ENCODE peak calls at places on chromosome 16, in nine cellular contexts. One of them, this sample, is unnamed.

GRCh38 chr16:70429888-70430666 is 8.8 kb downstream of the ST3GAL2 start:
- DNase-seq in H7: peak; percentile 35
- DNase-seq in HAP-1: no peak
- DNase-seq in CD8-positive, alpha-beta T cell: no peak
- DNase-seq in pancreas: no peak
- DNase-seq in iPS DF 6.9: no peak
- DNase-seq in breast epithelium: no peak
- DNase-seq in tibial nerve: no peak
- DNase-seq in fibroblast of lung: no peak
- DNase-seq in this sample: peak; percentile 92

GRCh38 chr16:3578121-3578520 is 918 bp upstream of the NLRC3 start:
- DNase-seq in H7: peak; percentile 33
- DNase-seq in HAP-1: no peak
- DNase-seq in CD8-positive, alpha-beta T cell: peak; percentile 54
- DNase-seq in pancreas: no peak
- DNase-seq in iPS DF 6.9: no peak
- DNase-seq in breast epithelium: no peak
- DNase-seq in tibial nerve: no peak
- DNase-seq in fibroblast of lung: no peak
- DNase-seq in this sample: peak; percentile 63

GRCh38 chr16:53707671-53708070 is 3.7 kb downstream of the FTO start:
- DNase-seq in H7: no peak
- DNase-seq in HAP-1: no peak
- DNase-seq in CD8-positive, alpha-beta T cell: no peak
- DNase-seq in pancreas: no peak
- DNase-seq in iPS DF 6.9: no peak
- DNase-seq in breast epithelium: no peak
- DNase-seq in tibial nerve: no peak
- DNase-seq in fibroblast of lung: no peak
- DNase-seq in this sample: peak; percentile 73

GRCh38 chr16:78869492-78869891 is 731.0 kb downstream of the MAF start:
- DNase-seq in H7: no peak
- DNase-seq in HAP-1: no peak
- DNase-seq in CD8-positive, alpha-beta T cell: no peak
- DNase-seq in pancreas: no peak
- DNase-seq in iPS DF 6.9: no peak
- DNase-seq in breast epithelium: no peak
- DNase-seq in tibial nerve: no peak
- DNase-seq in fibroblast of lung: no peak
- DNase-seq in this sample: no peak

GRCh38 chr16:81541314-81541713 is 96.7 kb downstream of the CMIP start:
- DNase-seq in H7: no peak
- DNase-seq in HAP-1: no peak
- DNase-seq in CD8-positive, alpha-beta T cell: no peak
- DNase-seq in pancreas: no peak
- DNase-seq in iPS DF 6.9: no peak
- DNase-seq in breast epithelium: no peak
- DNase-seq in tibial nerve: no peak
- DNase-seq in fibroblast of lung: no peak
- DNase-seq in this sample: no peak

GRCh38 chr16:76866994-76867393 is 324.0 kb upstream of the MON1B start:
- DNase-seq in H7: no peak
- DNase-seq in HAP-1: no peak
- DNase-seq in CD8-positive, alpha-beta T cell: no peak
- DNase-seq in pancreas: no peak
- DNase-seq in iPS DF 6.9: no peak
- DNase-seq in breast epithelium: no peak
- DNase-seq in tibial nerve: no peak
- DNase-seq in fibroblast of lung: no peak
- DNase-seq in this sample: no peak

GRCh38 chr16:77584205-77584859 is 138.0 kb upstream of the NUDT7 start:
- DNase-seq in H7: peak; percentile 61
- DNase-seq in HAP-1: peak; percentile 41
- DNase-seq in CD8-positive, alpha-beta T cell: peak; percentile 24
- DNase-seq in pancreas: peak; percentile 5
- DNase-seq in iPS DF 6.9: peak; percentile 27
- DNase-seq in breast epithelium: peak; percentile 40
- DNase-seq in tibial nerve: no peak
- DNase-seq in fibroblast of lung: peak; percentile 83
- DNase-seq in this sample: peak; percentile 86

GRCh38 chr16:54934536-54935410 is 4.1 kb downstream of the IRX5 start:
- DNase-seq in H7: peak; percentile 85
- DNase-seq in HAP-1: no peak
- DNase-seq in CD8-positive, alpha-beta T cell: no peak
- DNase-seq in pancreas: no peak
- DNase-seq in iPS DF 6.9: no peak
- DNase-seq in breast epithelium: peak; percentile 49
- DNase-seq in tibial nerve: no peak
- DNase-seq in fibroblast of lung: no peak
- DNase-seq in this sample: no peak

GRCh38 chr16:65414284-65414984 is 292.6 kb upstream of the CDH11 start:
- DNase-seq in H7: no peak
- DNase-seq in HAP-1: no peak
- DNase-seq in CD8-positive, alpha-beta T cell: no peak
- DNase-seq in pancreas: no peak
- DNase-seq in iPS DF 6.9: no peak
- DNase-seq in breast epithelium: no peak
- DNase-seq in tibial nerve: no peak
- DNase-seq in fibroblast of lung: peak; percentile 81
- DNase-seq in this sample: no peak

GRCh38 chr16:50056226-50056625 is 9.5 kb upstream of the HEATR3 start:
- DNase-seq in H7: no peak
- DNase-seq in HAP-1: no peak
- DNase-seq in CD8-positive, alpha-beta T cell: no peak
- DNase-seq in pancreas: no peak
- DNase-seq in iPS DF 6.9: no peak
- DNase-seq in breast epithelium: no peak
- DNase-seq in tibial nerve: no peak
- DNase-seq in fibroblast of lung: no peak
- DNase-seq in this sample: no peak

GRCh38 chr16:84780977-84781376 is 38.8 kb upstream of the CRISPLD2 start:
- DNase-seq in H7: no peak
- DNase-seq in HAP-1: no peak
- DNase-seq in CD8-positive, alpha-beta T cell: no peak
- DNase-seq in pancreas: no peak
- DNase-seq in iPS DF 6.9: no peak
- DNase-seq in breast epithelium: no peak
- DNase-seq in tibial nerve: no peak
- DNase-seq in fibroblast of lung: no peak
- DNase-seq in this sample: no peak

DNA sequence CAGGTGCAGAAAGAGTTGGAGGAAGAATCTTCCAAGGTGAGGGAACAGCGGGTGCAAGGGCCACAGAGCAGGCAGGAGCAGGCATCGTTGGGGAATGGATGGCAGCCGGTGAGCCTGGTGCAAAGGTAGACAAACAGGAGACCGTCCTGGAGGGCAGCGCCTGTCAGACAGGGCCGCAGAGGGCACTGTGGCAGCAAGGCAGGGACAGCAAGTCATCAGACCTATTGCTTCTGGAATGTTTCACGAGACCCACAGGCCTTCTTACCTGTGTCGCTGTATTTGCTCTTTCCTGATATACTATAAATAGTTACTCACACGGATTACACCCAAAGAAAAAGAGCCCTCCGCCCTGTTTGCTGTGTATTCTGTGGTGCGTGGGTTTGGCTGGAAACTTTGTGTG is 18.8 kb upstream of the POLR3E start:
- DNase-seq in H7: peak; percentile 30
- DNase-seq in HAP-1: no peak
- DNase-seq in CD8-positive, alpha-beta T cell: no peak
- DNase-seq in pancreas: no peak
- DNase-seq in iPS DF 6.9: no peak
- DNase-seq in breast epithelium: no peak
- DNase-seq in tibial nerve: no peak
- DNase-seq in fibroblast of lung: no peak
- DNase-seq in this sample: no peak
- H3K36me3 ChIP-seq in H7: peaks cover 7% of the 10 kb centered on the region
- H3K36me3 ChIP-seq in HAP-1: peaks cover 69% of the 10 kb centered on the region
- H3K36me3 ChIP-seq in CD8-positive, alpha-beta T cell: peaks cover 10% of the 10 kb centered on the region
- H3K36me3 ChIP-seq in pancreas: peaks cover 43% of the 10 kb centered on the region
- H3K36me3 ChIP-seq in iPS DF 6.9: peaks cover 12% of the 10 kb centered on the region
- H3K36me3 ChIP-seq in breast epithelium: peaks cover 12% of the 10 kb centered on the region
- H3K36me3 ChIP-seq in tibial nerve: peaks cover 99% of the 10 kb centered on the region
- H3K36me3 ChIP-seq in fibroblast of lung: peaks cover 15% of the 10 kb centered on the region
- H3K36me3 ChIP-seq in this sample: peaks cover 39% of the 10 kb centered on the region

GRCh38 chr16:8774208-8774607 is 23.2 kb downstream of the TMEM186 start:
- DNase-seq in H7: no peak
- DNase-seq in HAP-1: no peak
- DNase-seq in CD8-positive, alpha-beta T cell: no peak
- DNase-seq in pancreas: no peak
- DNase-seq in iPS DF 6.9: no peak
- DNase-seq in breast epithelium: no peak
- DNase-seq in tibial nerve: no peak
- DNase-seq in fibroblast of lung: no peak
- DNase-seq in this sample: peak; percentile 11
- H3K36me3 ChIP-seq in H7: no peaks in the 10 kb centered on the region
- H3K36me3 ChIP-seq in HAP-1: no peaks in the 10 kb centered on the region
- H3K36me3 ChIP-seq in CD8-positive, alpha-beta T cell: peaks cover 4% of the 10 kb centered on the region
- H3K36me3 ChIP-seq in pancreas: peaks cover 49% of the 10 kb centered on the region
- H3K36me3 ChIP-seq in iPS DF 6.9: no peaks in the 10 kb centered on the region
- H3K36me3 ChIP-seq in breast epithelium: no peaks in the 10 kb centered on the region
- H3K36me3 ChIP-seq in tibial nerve: peaks cover 94% of the 10 kb centered on the region
- H3K36me3 ChIP-seq in fibroblast of lung: no peaks in the 10 kb centered on the region
- H3K36me3 ChIP-seq in this sample: no peaks in the 10 kb centered on the region

DNA sequence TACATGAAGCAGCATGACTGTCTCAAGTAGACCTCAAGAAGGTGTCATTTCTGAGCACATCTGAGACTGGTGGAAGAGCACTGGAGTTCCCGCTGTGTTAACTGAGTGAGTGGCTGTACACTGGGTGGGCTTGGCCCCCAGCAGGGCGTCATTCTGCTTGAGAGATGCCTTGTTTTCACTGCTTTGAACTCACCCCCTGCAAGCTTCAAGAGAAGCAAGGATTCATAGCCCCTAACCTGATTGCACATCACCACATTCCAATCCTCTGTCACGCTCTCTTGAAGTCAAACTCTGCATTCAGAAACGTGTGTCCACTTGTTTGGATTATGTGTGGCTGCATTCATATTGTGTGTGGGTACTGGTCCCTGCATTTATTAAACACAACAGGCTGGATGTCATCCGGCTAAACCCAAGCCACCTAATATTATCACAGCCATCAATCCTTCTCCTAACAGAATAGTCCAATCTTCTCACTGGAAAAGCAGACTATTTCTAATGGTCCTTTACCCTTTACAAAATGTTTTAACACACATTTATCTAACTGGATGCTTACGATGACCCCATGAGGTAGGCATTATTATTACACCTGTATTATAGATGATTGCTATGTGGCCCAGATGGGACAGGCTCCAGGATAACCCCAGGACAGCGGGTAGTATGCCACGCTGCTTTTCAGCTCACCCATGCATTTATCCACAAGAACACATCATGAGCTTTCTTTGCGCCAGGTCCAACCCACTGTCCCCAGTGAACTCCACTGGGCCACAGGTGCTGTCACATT is 76.3 kb downstream of the USP31 start:
- DNase-seq in H7: no peak
- DNase-seq in HAP-1: no peak
- DNase-seq in CD8-positive, alpha-beta T cell: no peak
- DNase-seq in pancreas: no peak
- DNase-seq in iPS DF 6.9: no peak
- DNase-seq in breast epithelium: peak; percentile 47
- DNase-seq in tibial nerve: no peak
- DNase-seq in fibroblast of lung: no peak
- DNase-seq in this sample: no peak
- H3K36me3 ChIP-seq in H7: peaks cover 13% of the 10 kb centered on the region
- H3K36me3 ChIP-seq in HAP-1: peaks cover 27% of the 10 kb centered on the region
- H3K36me3 ChIP-seq in CD8-positive, alpha-beta T cell: no peaks in the 10 kb centered on the region
- H3K36me3 ChIP-seq in pancreas: peaks cover 31% of the 10 kb centered on the region
- H3K36me3 ChIP-seq in iPS DF 6.9: peaks cover 21% of the 10 kb centered on the region
- H3K36me3 ChIP-seq in breast epithelium: peaks cover 12% of the 10 kb centered on the region
- H3K36me3 ChIP-seq in tibial nerve: peaks cover 49% of the 10 kb centered on the region
- H3K36me3 ChIP-seq in fibroblast of lung: peaks cover 13% of the 10 kb centered on the region
- H3K36me3 ChIP-seq in this sample: no peaks in the 10 kb centered on the region

GRCh38 chr16:31204871-31205666 is 2.5 kb upstream of the PYCARD start:
- DNase-seq in H7: no peak
- DNase-seq in HAP-1: no peak
- DNase-seq in CD8-positive, alpha-beta T cell: no peak
- DNase-seq in pancreas: no peak
- DNase-seq in iPS DF 6.9: no peak
- DNase-seq in breast epithelium: no peak
- DNase-seq in tibial nerve: no peak
- DNase-seq in fibroblast of lung: no peak
- DNase-seq in this sample: no peak

GRCh38 chr16:31200821-31201510 is 1.6 kb downstream of the PYCARD start:
- DNase-seq in H7: no peak
- DNase-seq in HAP-1: no peak
- DNase-seq in CD8-positive, alpha-beta T cell: peak; percentile 66
- DNase-seq in pancreas: no peak
- DNase-seq in iPS DF 6.9: no peak
- DNase-seq in breast epithelium: no peak
- DNase-seq in tibial nerve: no peak
- DNase-seq in fibroblast of lung: peak; percentile 39
- DNase-seq in this sample: peak; percentile 77

GRCh38 chr16:31199430-31200041 is 3.0 kb downstream of the PYCARD start:
- DNase-seq in H7: no peak
- DNase-seq in HAP-1: no peak
- DNase-seq in CD8-positive, alpha-beta T cell: no peak
- DNase-seq in pancreas: no peak
- DNase-seq in iPS DF 6.9: no peak
- DNase-seq in breast epithelium: no peak
- DNase-seq in tibial nerve: no peak
- DNase-seq in fibroblast of lung: no peak
- DNase-seq in this sample: no peak

GRCh38 chr16:31202402-31203385 is at the start of gene PYCARD:
- DNase-seq in H7: peak; percentile 84
- DNase-seq in HAP-1: no peak
- DNase-seq in CD8-positive, alpha-beta T cell: no peak
- DNase-seq in pancreas: no peak
- DNase-seq in iPS DF 6.9: no peak
- DNase-seq in breast epithelium: no peak
- DNase-seq in tibial nerve: peak; percentile 32
- DNase-seq in fibroblast of lung: peak; percentile 28
- DNase-seq in this sample: peak; percentile 71

DNA sequence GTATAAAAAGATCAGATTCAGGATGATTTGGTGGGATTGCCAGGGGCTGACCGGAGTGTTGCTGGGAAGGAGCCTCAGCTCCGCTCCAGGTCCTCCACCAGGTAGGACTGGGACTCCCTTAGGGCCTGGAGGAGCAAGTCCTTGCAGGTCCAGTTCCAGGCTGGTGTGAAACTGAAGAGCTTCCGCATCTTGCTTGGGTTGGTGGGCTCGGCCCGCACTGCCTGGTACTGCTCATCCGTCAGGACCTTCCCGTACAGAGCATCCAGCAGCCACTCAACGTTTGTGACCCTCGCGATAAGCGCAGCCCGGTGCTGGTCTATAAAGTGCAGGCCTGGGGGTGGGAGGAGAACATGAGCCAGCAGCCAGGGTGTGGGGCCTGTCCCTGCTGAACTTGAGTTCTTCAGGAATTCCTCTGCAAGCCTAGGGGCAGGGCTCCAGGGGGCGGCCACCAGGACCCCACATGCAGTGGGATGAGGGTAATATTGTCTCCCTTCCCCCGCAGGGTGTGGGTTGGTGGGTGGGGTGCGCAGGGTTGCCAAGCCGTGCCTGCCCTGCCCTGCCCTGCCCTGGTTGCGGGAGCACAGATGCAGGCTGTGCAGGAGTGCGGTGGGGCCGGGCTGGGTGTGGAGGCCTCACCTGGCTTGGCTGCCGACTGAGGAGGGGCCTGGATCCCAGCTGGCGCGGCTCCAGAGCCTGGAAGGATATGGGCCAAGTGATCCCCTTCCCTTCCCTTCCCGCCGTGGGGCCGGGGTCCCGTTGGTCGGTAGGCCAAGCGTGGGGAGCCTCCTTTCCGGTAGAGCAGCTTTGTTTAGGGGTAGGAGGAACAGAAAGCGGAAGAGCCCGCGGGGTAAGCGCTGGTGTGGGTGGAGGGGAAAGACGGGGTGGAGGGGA is 804 bp downstream of the PYCARD start:
- DNase-seq in H7: peak; percentile 85
- DNase-seq in HAP-1: no peak
- DNase-seq in CD8-positive, alpha-beta T cell: peak; percentile 57
- DNase-seq in pancreas: no peak
- DNase-seq in iPS DF 6.9: no peak
- DNase-seq in breast epithelium: no peak
- DNase-seq in tibial nerve: no peak
- DNase-seq in fibroblast of lung: peak; percentile 21
- DNase-seq in this sample: peak; percentile 86
- H3K36me3 ChIP-seq in H7: peaks cover 8% of the 10 kb centered on the region
- H3K36me3 ChIP-seq in HAP-1: peaks cover 20% of the 10 kb centered on the region
- H3K36me3 ChIP-seq in CD8-positive, alpha-beta T cell: no peaks in the 10 kb centered on the region
- H3K36me3 ChIP-seq in pancreas: no peaks in the 10 kb centered on the region
- H3K36me3 ChIP-seq in iPS DF 6.9: no peaks in the 10 kb centered on the region
- H3K36me3 ChIP-seq in breast epithelium: no peaks in the 10 kb centered on the region
- H3K36me3 ChIP-seq in tibial nerve: peaks cover 34% of the 10 kb centered on the region
- H3K36me3 ChIP-seq in fibroblast of lung: peaks cover 2% of the 10 kb centered on the region
- H3K36me3 ChIP-seq in this sample: no peaks in the 10 kb centered on the region

This sample was measured in Karpas-422.